ENCODE peak calls at places on chromosomes 12 and 14, in six cellular contexts. L is progenitor cell of endocrine pancreas, P is SK-N-SH, I is psoas muscle, E is foreskin fibroblast, D is upper lobe of right lung. N is an unnamed sample.

GRCh38 chr12:81253360-81253759 is 175.5 kb downstream of the ACSS3 start:
- DNase-seq in L (no peak), P (no peak), I (no peak), E (no peak), D (no peak), N (no peak)

GRCh38 chr14:71139058-71139946 is 232.0 kb downstream of the PCNX1 start:
- DNase-seq in L (peak; percentile 40), P (peak; percentile 85), I (peak; percentile 25), E (peak; percentile 29), D (peak; percentile 73), N (peak; percentile 37)

GRCh38 chr12:32134144-32134888 is 27.7 kb downstream of the BICD1 start:
- DNase-seq in L (no peak), P (peak; percentile 47), I (no peak), E (peak; percentile 54), D (no peak), N (no peak)

GRCh38 chr12:63862187-63863107 is 17.9 kb downstream of the SRGAP1 start:
- DNase-seq in L (no peak), P (no peak), I (no peak), E (no peak), D (no peak), N (no peak)

GRCh38 chr12:130603566-130603965 is 112.5 kb downstream of the RIMBP2 start:
- DNase-seq in L (no peak), P (no peak), I (no peak), E (no peak), D (no peak), N (no peak)

GRCh38 chr14:103141117-103141796 is 18.0 kb downstream of the TNFAIP2 start:
- DNase-seq in L (no peak), P (peak; percentile 63), I (no peak), E (no peak), D (no peak), N (no peak)

GRCh38 chr12:30613119-30613830 is 82.4 kb downstream of the IPO8 start:
- DNase-seq in L (no peak), P (no peak), I (no peak), E (peak; percentile 10), D (no peak), N (no peak)

GRCh38 chr14:68928770-68929550 is 50.1 kb downstream of the ACTN1 start:
- DNase-seq in L (no peak), P (no peak), I (no peak), E (no peak), D (no peak), N (no peak)

GRCh38 chr14:56590535-56590951 is 10.9 kb downstream of the TMEM260 start:
- DNase-seq in L (no peak), P (peak; percentile 29), I (no peak), E (no peak), D (no peak), N (no peak)

GRCh38 chr12:49014547-49014946 is 4.0 kb downstream of the PRKAG1 start:
- DNase-seq in L (no peak), P (no peak), I (no peak), E (peak; percentile 34), D (no peak), N (no peak)

GRCh38 chr12:113039911-113040425 is 16.6 kb upstream of the DTX1 start:
- DNase-seq in L (no peak), P (no peak), I (no peak), E (peak; percentile 10), D (no peak), N (no peak)

DNA sequence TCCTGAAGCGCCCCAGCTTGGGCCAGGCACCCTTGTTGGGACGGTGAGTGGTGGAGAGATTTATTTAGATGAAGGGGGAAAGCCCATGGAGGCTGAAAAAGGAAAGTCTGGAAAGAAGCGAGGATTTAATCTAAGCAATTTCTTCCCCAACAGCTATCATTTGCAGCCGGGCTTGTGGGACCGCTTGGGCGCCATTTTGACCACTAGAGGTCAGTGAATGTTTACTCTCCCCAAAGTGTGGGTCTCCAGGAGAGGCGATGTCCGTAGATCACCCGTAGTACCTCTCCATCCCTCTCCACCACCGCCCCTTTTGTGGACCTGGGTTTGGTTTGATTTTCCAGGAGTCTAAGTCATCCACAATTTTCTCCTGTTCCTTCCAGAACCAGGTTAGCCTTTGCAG is 91.2 kb upstream of the PARP11 start:
- DNase-seq in L (no peak), P (peak; percentile 24), I (no peak), E (no peak), D (no peak), N (no peak)
- TF ChIP-seq CTCF in L (peak; percentile 56), P (peak; percentile 41), I (no peak), E (no peak), D (peak; percentile 20), N (no peak)

DNA sequence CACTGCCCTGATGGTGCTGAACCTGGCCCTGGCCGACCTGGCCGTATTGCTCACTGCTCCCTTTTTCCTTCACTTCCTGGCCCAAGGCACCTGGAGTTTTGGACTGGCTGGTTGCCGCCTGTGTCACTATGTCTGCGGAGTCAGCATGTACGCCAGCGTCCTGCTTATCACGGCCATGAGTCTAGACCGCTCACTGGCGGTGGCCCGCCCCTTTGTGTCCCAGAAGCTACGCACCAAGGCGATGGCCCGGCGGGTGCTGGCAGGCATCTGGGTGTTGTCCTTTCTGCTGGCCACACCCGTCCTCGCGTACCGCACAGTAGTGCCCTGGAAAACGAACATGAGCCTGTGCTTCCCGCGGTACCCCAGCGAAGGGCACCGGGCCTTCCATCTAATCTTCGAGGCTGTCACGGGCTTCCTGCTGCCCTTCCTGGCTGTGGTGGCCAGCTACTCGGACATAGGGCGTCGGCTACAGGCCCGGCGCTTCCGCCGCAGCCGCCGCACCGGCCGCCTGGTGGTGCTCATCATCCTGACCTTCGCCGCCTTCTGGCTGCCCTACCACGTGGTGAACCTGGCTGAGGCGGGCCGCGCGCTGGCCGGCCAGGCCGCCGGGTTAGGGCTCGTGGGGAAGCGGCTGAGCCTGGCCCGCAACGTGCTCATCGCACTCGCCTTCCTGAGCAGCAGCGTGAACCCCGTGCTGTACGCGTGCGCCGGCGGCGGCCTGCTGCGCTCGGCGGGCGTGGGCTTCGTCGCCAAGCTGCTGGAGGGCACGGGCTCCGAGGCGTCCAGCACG is 4.7 kb downstream of the LTB4R start:
- DNase-seq in L (no peak), P (peak; percentile 60), I (peak; percentile 60), E (no peak), D (peak; percentile 75), N (no peak)
- TF ChIP-seq CTCF in L (peak; percentile 13), P (no peak), I (peak; percentile 32), E (no peak), D (peak; percentile 38), N (no peak)

DNA sequence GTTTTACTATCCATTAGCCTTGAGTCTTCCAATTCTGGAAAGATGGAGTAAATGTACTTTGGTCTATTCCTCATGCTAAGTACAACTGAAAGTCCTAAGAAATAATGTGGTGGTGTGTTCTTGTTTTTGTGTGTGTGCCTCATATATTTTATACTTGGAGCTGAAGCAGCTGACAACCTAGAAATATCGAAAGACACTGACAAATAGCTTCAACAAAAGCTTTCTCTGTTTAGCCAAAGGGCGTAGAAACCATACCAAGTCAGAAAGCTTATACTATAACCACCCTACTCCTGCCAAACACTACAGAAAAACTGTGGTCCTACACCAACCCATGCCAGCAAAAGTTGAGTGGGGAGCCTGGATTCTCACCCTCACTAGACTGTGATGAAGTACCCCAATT is 188.4 kb downstream of the GPHN start:
- DNase-seq in L (no peak), P (no peak), I (no peak), E (no peak), D (no peak), N (no peak)
- TF ChIP-seq CTCF in L (no peak), P (no peak), I (no peak), E (no peak), D (no peak), N (no peak)

DNA sequence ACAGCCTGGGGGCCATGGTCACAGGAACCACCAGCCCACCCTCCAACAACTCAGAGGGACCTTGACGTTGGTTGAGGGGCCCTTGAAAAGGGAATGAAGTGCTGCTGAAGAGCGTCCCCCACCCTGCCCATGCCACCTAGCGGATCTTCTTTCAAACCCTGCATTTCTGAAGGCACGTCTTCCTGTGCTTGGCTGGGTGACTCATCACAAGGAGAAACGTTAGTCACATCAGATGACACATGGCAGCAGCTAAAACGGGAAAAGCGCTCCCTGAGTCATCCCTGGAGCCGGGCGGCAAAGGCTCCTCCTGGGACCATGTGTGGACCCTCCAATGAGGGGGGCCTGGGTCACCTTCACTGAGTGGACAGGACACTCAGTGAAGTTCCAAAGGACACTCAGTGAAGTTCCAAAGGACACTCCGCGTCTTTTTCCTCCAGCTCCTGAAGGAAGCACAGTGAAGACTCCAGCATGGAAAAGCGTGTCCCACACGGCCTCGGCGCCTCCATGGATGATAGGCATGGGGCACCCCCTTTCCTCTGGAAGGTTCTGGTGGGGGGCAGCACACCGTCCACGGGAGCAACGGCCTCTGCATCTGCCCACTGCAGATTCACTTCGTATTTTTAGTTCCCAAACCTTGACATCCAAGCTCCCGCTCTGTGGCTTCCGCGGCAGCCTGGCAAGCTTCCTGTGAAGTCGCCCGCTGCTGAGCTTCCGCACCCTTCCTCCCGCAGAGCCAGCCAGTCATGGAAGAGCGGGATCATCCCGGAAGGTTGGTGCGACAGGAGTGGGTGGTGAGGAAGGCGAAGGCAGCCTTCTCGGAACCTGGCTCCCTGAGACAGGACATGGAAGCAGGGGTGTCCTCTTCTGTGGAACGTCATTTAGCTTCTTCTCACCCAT is 383.4 kb downstream of the VRK1 start:
- DNase-seq in L (no peak), P (no peak), I (no peak), E (peak; percentile 29), D (no peak), N (no peak)
- TF ChIP-seq CTCF in L (no peak), P (peak; percentile 56), I (no peak), E (peak; percentile 15), D (no peak), N (no peak)

GRCh38 chr12:93827669-93828068 is 150.5 kb downstream of the CRADD start:
- DNase-seq in L (no peak), P (no peak), I (no peak), E (no peak), D (no peak), N (no peak)

GRCh38 chr12:93832126-93832525 is 155.0 kb downstream of the CRADD start:
- DNase-seq in L (no peak), P (no peak), I (no peak), E (no peak), D (no peak), N (no peak)

GRCh38 chr12:93825926-93826599 is 148.9 kb downstream of the CRADD start:
- DNase-seq in L (no peak), P (no peak), I (no peak), E (no peak), D (no peak), N (no peak)

GRCh38 chr12:93827179-93827578 is 150.0 kb downstream of the CRADD start:
- DNase-seq in L (no peak), P (no peak), I (no peak), E (no peak), D (no peak), N (no peak)

DNA sequence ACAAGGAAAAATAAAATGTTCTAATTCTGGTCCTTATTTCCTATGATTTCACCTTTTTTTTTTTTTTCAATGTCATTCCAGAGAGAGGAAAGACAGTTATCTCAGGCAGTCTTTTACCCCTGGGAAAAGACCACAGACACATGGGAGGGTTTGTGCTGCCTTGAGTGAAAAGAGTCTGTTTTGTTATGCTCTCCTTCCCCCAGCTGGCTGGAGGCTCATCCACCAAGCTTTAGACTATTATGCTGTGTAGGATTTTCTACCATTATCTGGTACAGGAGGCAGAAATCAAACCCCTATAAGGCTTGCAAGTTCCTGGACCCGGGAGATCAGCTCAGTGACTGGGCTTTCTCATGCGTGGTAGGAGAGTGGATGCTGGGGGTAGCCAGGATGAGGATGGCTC is 151.9 kb downstream of the CRADD start:
- DNase-seq in L (no peak), P (no peak), I (no peak), E (no peak), D (no peak), N (no peak)
- TF ChIP-seq CTCF in L (no peak), P (no peak), I (no peak), E (no peak), D (no peak), N (no peak)

GRCh38 chr14:32023540-32023939 is 53.6 kb upstream of the ARHGAP5 start:
- DNase-seq in L (no peak), P (no peak), I (no peak), E (no peak), D (no peak), N (no peak)
- TF ChIP-seq CTCF in L (no peak), P (no peak), I (no peak), E (no peak), D (no peak), N (no peak)